ENCODE peak calls at places on chromosome 16, in eight cellular contexts. M is right lobe of liver; U is heart left ventricle; Z is tibial nerve; K is fibroblast of lung; D is CD8-positive, alpha-beta memory T cell; H is heart right ventricle; I is uterus. W is an unnamed sample. For H3K27me3, the result is how much of the 10 kb centered on the place peaks cover.

GRCh38 chr16:80084614-80085013 is 456.2 kb upstream of the DYNLRB2 start:
- DNase-seq in I (peak), H (peak), M (peak), K (peak), D (no peak), U (no peak), Z (peak), W (peak)

GRCh38 chr16:12907670-12908233 is 6.4 kb downstream of the SHISA9 start:
- DNase-seq in Z (no peak), D (no peak), H (no peak), U (no peak), K (no peak), I (no peak), M (no peak), W (no peak)

GRCh38 chr16:17318200-17318599 is 152.6 kb downstream of the XYLT1 start:
- DNase-seq in U (no peak), Z (peak), K (peak), D (no peak), I (no peak), M (no peak), H (no peak), W (peak)

GRCh38 chr16:10569629-10570028 is 10.8 kb downstream of the EMP2 start:
- DNase-seq in H (no peak), M (no peak), I (no peak), Z (no peak), D (no peak), U (no peak), K (peak), W (no peak)

GRCh38 chr16:48356633-48357376 is 28.4 kb downstream of the SIAH1 start:
- DNase-seq in M (no peak), Z (no peak), H (no peak), D (no peak), I (no peak), U (no peak), K (no peak), W (no peak)

GRCh38 chr16:88804173-88804551 is 573 bp downstream of the CDT1 start:
- DNase-seq in Z (no peak), I (peak), M (no peak), D (no peak), U (no peak), K (no peak), H (no peak), W (no peak)

GRCh38 chr16:27313422-27314160 is at the start of gene IL4R:
- DNase-seq in D (peak), U (peak), I (peak), H (peak), M (peak), K (peak), Z (no peak), W (peak)

GRCh38 chr16:84955427-84955826 is 55.9 kb downstream of the ZDHHC7 start:
- DNase-seq in M (peak), U (no peak), D (no peak), I (no peak), H (no peak), K (no peak), Z (no peak), W (peak)

GRCh38 chr16:12089492-12090161 is 113.1 kb downstream of the SNX29 start:
- DNase-seq in K (peak), I (peak), D (no peak), Z (no peak), U (no peak), H (peak), M (peak), W (peak)

GRCh38 chr16:11350531-11351335 is 5.5 kb downstream of the RMI2 start:
- DNase-seq in H (no peak), M (no peak), K (peak), D (no peak), U (peak), I (no peak), Z (no peak), W (no peak)

GRCh38 chr16:31876955-31877828 is 3.6 kb downstream of the ZNF267 start:
- DNase-seq in U (no peak), I (no peak), M (no peak), H (no peak), Z (no peak), D (peak), K (peak), W (no peak)

GRCh38 chr16:15691046-15691445 is 41.0 kb downstream of the NDE1 start:
- DNase-seq in U (no peak), I (no peak), Z (no peak), D (no peak), K (no peak), H (no peak), M (no peak), W (no peak)

GRCh38 chr16:23301251-23302044 is 654 bp upstream of the SCNN1B start:
- DNase-seq in U (no peak), I (no peak), H (no peak), M (no peak), K (no peak), D (no peak), Z (no peak), W (no peak)

GRCh38 chr16:73082608-73083007 is 34.7 kb upstream of the ZFHX3 start:
- DNase-seq in D (no peak), Z (no peak), M (no peak), I (no peak), U (no peak), H (no peak), K (peak), W (no peak)

GRCh38 chr16:2514333-2515179 is 804 bp downstream of the ATP6V0C start:
- DNase-seq in K (no peak), I (no peak), M (peak), D (peak), H (peak), Z (no peak), U (peak), W (no peak)

GRCh38 chr16:58850019-58850626 is 116.0 kb upstream of the GOT2 start:
- DNase-seq in Z (no peak), M (no peak), D (no peak), U (no peak), K (no peak), I (no peak), H (no peak), W (no peak)

GRCh38 chr16:58843675-58844074 is 109.6 kb upstream of the GOT2 start:
- DNase-seq in H (no peak), U (no peak), M (no peak), D (no peak), K (peak), I (no peak), Z (no peak), W (no peak)

GRCh38 chr16:57386381-57386951 is 14.2 kb downstream of the CX3CL1 start:
- DNase-seq in H (peak), Z (no peak), U (no peak), D (peak), I (no peak), K (no peak), M (no peak), W (no peak)

GRCh38 chr16:85258616-85259015 is 146.3 kb upstream of the CIBAR2 start:
- DNase-seq in K (no peak), U (no peak), M (no peak), Z (no peak), H (no peak), I (no peak), D (no peak), W (no peak)

GRCh38 chr16:11051430-11052079 is 107.2 kb downstream of the CLEC16A start:
- DNase-seq in K (no peak), I (no peak), H (no peak), M (no peak), U (no peak), Z (no peak), D (no peak), W (no peak)

GRCh38 chr16:47262938-47263337 is 119.2 kb upstream of the NETO2 start:
- DNase-seq in I (no peak), H (no peak), U (no peak), K (no peak), Z (no peak), M (no peak), D (no peak), W (no peak)

GRCh38 chr16:77213542-77214108 is 14.4 kb downstream of the SYCE1L start:
- DNase-seq in K (peak), U (no peak), D (no peak), M (no peak), Z (no peak), I (no peak), H (peak), W (no peak)

GRCh38 chr16:11431915-11432465 is 86.7 kb downstream of the RMI2 start:
- DNase-seq in H (no peak), I (no peak), K (no peak), U (no peak), D (peak), M (no peak), Z (no peak), W (no peak)

GRCh38 chr16:73949574-73950348 is 346.9 kb upstream of the PSMD7 start:
- DNase-seq in Z (peak), I (no peak), U (no peak), M (no peak), K (peak), D (no peak), H (peak), W (no peak)

GRCh38 chr16:2991566-2992261 is 11.5 kb upstream of the PKMYT1 start:
- DNase-seq in I (no peak), U (no peak), M (no peak), D (no peak), K (no peak), Z (no peak), H (no peak), W (no peak)

DNA sequence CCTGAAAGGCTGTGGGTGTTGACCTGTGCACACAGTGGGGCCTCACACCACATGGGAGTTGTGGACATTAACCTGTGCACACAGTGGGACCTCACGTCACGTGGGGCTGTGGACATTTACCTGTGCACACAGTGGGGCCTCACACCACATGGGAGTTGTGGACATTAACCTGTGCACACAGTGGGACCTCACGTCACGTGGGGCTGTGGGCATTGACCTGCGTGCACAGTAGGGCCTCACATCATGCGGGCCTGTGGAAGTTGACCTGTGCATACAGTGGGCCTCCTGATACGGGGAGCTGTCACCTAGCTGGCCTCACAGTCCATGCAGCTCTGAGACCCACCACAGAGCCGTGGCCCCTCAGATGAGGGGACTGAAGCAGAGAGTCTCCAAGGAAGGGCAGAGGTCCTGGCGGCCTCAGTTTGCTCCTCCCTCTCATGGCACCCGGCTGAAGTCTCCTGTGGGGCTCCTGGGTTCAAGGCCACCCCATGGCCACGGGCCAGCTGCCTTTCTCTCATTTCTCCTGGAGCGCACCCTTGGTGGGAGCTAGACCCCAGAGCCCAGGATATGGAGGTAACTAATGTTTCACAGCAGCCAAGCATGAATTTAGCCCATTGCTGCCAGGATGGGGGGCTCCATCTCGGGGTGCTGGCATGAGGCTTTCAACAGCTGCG is 21.0 kb downstream of the CACNA1H start:
- DNase-seq in I (no peak), M (no peak), K (no peak), U (no peak), H (no peak), D (no peak), Z (no peak), W (no peak)
- H3K27me3 ChIP-seq in I (under half), M (under half), K (under half), U (under half), H (under half), D (under half), Z (half or more), W (under half)

GRCh38 chr16:67105881-67106280 is 3.9 kb upstream of the PHAF1 start:
- DNase-seq in D (no peak), K (no peak), M (no peak), U (no peak), Z (peak), I (no peak), H (no peak), W (no peak)
- H3K27ac ChIP-seq in D (no peak), K (no peak), M (no peak), U (no peak), Z (peak), I (no peak), H (no peak), W (peak)

GRCh38 chr16:87685766-87686165 is 80.0 kb downstream of the KLHDC4 start:
- DNase-seq in I (no peak), H (no peak), Z (no peak), M (no peak), D (no peak), U (no peak), K (no peak), W (no peak)

GRCh38 chr16:87687998-87688529 is 77.7 kb downstream of the KLHDC4 start:
- DNase-seq in H (no peak), K (no peak), Z (no peak), M (no peak), D (no peak), I (no peak), U (no peak), W (no peak)

GRCh38 chr16:87686697-87687570 is 78.9 kb downstream of the KLHDC4 start:
- DNase-seq in U (no peak), H (no peak), Z (no peak), D (no peak), I (no peak), K (peak), M (no peak), W (peak)

GRCh38 chr16:87688876-87689815 is 76.6 kb downstream of the KLHDC4 start:
- DNase-seq in D (no peak), U (no peak), I (no peak), M (no peak), K (no peak), H (no peak), Z (no peak), W (no peak)

DNA sequence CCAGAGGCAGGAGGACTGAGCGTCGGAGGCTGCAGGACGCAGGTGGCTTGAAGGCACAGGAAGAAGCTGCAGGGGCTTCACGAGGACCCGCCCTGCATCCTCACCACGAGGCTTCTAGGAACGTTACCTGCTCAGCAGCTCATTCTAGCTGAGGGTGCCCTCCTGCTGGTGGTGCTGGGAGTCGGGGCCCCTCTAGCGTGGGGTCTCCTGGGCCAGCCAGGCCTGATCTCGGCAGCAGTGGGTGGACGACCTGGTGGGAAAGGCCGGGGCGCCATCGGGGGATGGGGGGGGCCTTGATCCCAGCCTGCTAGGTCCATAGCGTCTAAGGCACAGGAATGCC is 78.2 kb downstream of the KLHDC4 start:
- DNase-seq in Z (no peak), I (no peak), H (no peak), M (no peak), D (no peak), K (no peak), U (no peak), W (no peak)
- H3K27me3 ChIP-seq in Z (half or more), I (under half), H (half or more), M (under half), D (under half), K (under half), U (under half), W (under half)

GRCh38 chr16:90019201-90019542 is at the start of gene DBNDD1:
- DNase-seq in M (no peak), U (peak), Z (no peak), D (no peak), I (no peak), K (no peak), H (no peak), W (no peak)
- H3K27ac ChIP-seq in M (no peak), U (no peak), Z (peak), D (no peak), I (no peak), K (no peak), H (peak), W (peak)

GRCh38 chr16:52546291-52546941 is 527 bp downstream of the TOX3 start:
- DNase-seq in H (no peak), D (no peak), Z (no peak), K (no peak), U (peak), I (no peak), M (peak), W (peak)
- H3K27me3 ChIP-seq in H (half or more), D (under half), Z (half or more), K (under half), U (under half), I (under half), M (under half), W (half or more)

GRCh38 chr16:25079637-25080375 is 31.7 kb upstream of the LCMT1 start:
- DNase-seq in K (no peak), I (no peak), Z (no peak), M (no peak), H (no peak), D (no peak), U (no peak), W (no peak)

GRCh38 chr16:25078386-25078978 is 33.1 kb upstream of the LCMT1 start:
- DNase-seq in U (no peak), H (no peak), I (no peak), M (no peak), K (no peak), D (no peak), Z (no peak), W (no peak)

GRCh38 chr16:25084797-25085196 is 26.7 kb upstream of the LCMT1 start:
- DNase-seq in I (no peak), K (no peak), Z (no peak), H (no peak), D (no peak), M (no peak), U (no peak), W (no peak)

GRCh38 chr16:25081702-25082101 is 29.8 kb upstream of the LCMT1 start:
- DNase-seq in M (no peak), Z (no peak), K (no peak), I (no peak), H (no peak), U (no peak), D (no peak), W (no peak)

DNA sequence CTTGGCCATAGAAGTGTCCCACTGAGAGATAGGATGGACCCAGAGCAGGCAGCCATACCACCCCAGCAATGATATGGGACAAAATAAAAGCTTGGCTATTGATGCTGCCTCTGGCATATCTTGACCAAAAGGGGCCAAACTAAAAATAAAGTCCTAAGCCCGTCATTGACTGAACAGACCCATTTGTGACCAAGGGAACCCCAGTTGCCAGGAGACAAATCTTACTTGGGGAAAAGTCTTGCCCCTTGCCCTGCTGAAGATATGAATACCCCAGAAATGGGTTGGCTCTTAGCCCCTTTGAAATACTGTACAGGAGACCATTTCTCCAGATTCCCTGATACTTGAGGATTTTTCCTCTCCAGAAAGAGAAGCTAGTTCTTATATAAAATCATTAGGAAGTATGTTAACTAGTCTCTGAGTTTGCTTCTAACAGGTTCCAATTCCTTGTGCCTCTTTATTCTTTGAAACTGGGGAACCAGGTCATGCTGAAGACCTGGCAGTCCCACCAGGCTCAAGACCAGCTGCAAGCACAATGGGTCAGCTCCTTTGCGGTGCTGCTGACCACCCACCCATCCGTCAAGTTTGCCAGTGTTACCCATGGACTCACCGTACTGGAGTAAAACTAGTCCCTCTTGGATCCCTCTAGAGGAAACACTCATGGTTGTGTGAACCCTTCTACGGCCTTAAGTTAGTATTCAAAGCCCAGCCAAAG is 31.0 kb upstream of the LCMT1 start:
- DNase-seq in I (no peak), K (no peak), H (no peak), D (no peak), M (no peak), Z (no peak), U (no peak), W (no peak)
- H3K27ac ChIP-seq in I (no peak), K (no peak), H (no peak), D (no peak), M (no peak), Z (no peak), U (no peak), W (no peak)

W was measured in left lung.